ENCODE peak calls at places on chromosome 2, in five cellular contexts. P is sigmoid colon, H is H1, Q is upper lobe of left lung, W is transverse colon. T is an unnamed sample. For H3K4me1, the result is how much of the 10 kb centered on the place peaks cover.

GRCh38 chr2:127146820-127147502 is 40.0 kb upstream of the BIN1 start:
- DNase-seq in P (no peak), H (no peak), Q (no peak), W (no peak), T (no peak)

GRCh38 chr2:222298311-222299150 is at the start of gene PAX3:
- DNase-seq in P (no peak), H (no peak), Q (peak), W (no peak), T (no peak)

GRCh38 chr2:157936464-157936863 is 60.3 kb upstream of the ACVR1 start:
- DNase-seq in P (no peak), H (no peak), Q (no peak), W (no peak), T (no peak)

GRCh38 chr2:120550893-120551446 is 184.7 kb upstream of the GLI2 start:
- DNase-seq in P (no peak), H (no peak), Q (no peak), W (no peak), T (no peak)

GRCh38 chr2:142868281-142868762 is 9.1 kb upstream of the KYNU start:
- DNase-seq in P (peak), H (no peak), Q (peak), W (peak), T (peak)

GRCh38 chr2:78541451-78542267 is 483.8 kb upstream of the REG3G start:
- DNase-seq in P (no peak), H (no peak), Q (peak), W (no peak), T (no peak)

GRCh38 chr2:151337643-151338042 is 19.7 kb upstream of the TNFAIP6 start:
- DNase-seq in P (no peak), H (no peak), Q (no peak), W (no peak), T (no peak)

GRCh38 chr2:23926289-23926749 is 604 bp downstream of the ATAD2B start:
- DNase-seq in P (peak), H (no peak), Q (peak), W (no peak), T (peak)

GRCh38 chr2:24893934-24894333 is 26.1 kb downstream of the ADCY3 start:
- DNase-seq in P (no peak), H (no peak), Q (no peak), W (no peak), T (no peak)

GRCh38 chr2:108270768-108271506 is 17.8 kb upstream of the SULT1C2 start:
- DNase-seq in P (no peak), H (no peak), Q (no peak), W (peak), T (no peak)

GRCh38 chr2:68425503-68425902 is 41.6 kb downstream of the FBXO48 start:
- DNase-seq in P (no peak), H (no peak), Q (no peak), W (no peak), T (no peak)

GRCh38 chr2:96715658-96716057 is 24.2 kb downstream of the LMAN2L start:
- DNase-seq in P (no peak), H (no peak), Q (no peak), W (no peak), T (no peak)

GRCh38 chr2:100610381-100610831 is 47.6 kb downstream of the PDCL3 start:
- DNase-seq in P (peak), H (peak), Q (peak), W (peak), T (peak)

GRCh38 chr2:85750509-85751299 is 3.1 kb upstream of the ATOH8 start:
- DNase-seq in P (peak), H (peak), Q (no peak), W (peak), T (peak)

GRCh38 chr2:217876253-217876570 is 126.6 kb downstream of the TNS1 start:
- DNase-seq in P (no peak), H (no peak), Q (no peak), W (no peak), T (no peak)

GRCh38 chr2:217880891-217881290 is 121.9 kb downstream of the TNS1 start:
- DNase-seq in P (no peak), H (no peak), Q (no peak), W (no peak), T (no peak)

GRCh38 chr2:217877866-217878265 is 124.9 kb downstream of the TNS1 start:
- DNase-seq in P (no peak), H (no peak), Q (no peak), W (no peak), T (no peak)

GRCh38 chr2:217880490-217880889 is 122.3 kb downstream of the TNS1 start:
- DNase-seq in P (no peak), H (no peak), Q (no peak), W (no peak), T (no peak)

DNA sequence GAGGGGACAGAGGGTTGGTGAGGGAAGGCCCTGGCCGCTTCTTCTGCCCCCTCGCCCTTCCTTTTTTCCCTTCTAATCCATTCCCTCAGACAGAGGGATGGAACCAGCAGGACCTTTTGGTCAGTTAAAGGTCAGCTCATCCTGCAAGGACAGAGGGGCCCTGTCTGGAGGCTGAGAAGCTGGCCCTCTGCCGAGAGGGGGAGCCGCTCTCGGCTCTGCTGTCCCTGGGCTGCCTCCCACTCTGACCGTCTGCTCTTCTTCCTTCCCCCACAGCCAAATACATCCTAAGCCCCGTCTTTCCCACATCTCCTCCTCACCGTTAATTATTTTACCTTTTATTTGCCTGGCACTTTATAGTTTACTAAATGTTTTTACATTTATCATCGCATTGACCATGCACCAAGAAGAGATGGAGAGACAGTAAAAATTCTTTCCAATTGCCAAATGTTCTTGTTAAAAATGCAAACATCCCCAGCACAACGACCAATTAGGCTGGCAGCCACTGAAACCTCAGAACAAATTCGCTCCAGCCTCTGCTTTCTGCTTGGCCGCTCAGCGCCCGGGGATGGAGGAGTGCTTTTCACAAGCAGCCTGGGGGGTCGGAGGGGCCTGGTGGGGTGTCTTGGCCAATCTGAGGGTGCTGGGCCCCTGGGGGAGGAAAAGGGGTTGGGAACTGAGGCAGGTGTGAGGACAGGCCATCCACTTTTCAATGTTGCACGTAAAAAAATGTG is 123.8 kb downstream of the TNS1 start:
- DNase-seq in P (no peak), H (no peak), Q (no peak), W (no peak), T (no peak)
- H3K4me1 ChIP-seq in P (half or more), H (under half), Q (under half), W (under half), T (under half)

GRCh38 chr2:241888641-241889040 is 19.1 kb downstream of the RTP5 start:
- DNase-seq in P (no peak), H (no peak), Q (no peak), W (no peak), T (no peak)
- H3K27ac ChIP-seq in P (no peak), H (no peak), Q (no peak), W (no peak), T (no peak)

GRCh38 chr2:231227309-231228162 is 29.1 kb downstream of the ARMC9 start:
- DNase-seq in P (peak), H (peak), Q (peak), W (peak), T (no peak)
- TF ChIP-seq POLR2AphosphoS5 in P (peak), H (no peak), Q (no peak), W (peak), T (no peak)

DNA sequence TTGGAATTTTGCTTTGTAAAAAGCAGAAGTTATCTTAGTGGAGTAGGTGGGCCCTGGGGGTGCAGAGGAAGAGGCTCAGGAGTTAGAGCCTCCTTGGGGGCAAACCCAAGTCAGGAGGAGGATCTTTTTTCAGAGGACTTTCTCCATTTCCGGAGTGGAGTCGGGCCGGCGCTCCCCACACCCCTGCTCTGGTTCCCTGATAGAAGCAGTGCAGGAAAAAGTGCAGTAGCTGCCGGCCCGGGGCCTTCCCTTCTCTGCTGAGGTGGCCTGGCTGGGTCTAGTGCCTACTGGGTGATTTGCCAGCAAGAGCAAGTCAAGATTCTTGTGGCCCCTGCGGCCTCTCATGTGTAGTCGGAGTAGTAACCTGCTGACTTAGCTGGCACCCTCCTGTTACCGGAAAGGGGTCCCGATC is 124.2 kb upstream of the HS6ST1 start:
- DNase-seq in P (peak), H (no peak), Q (no peak), W (no peak), T (no peak)
- H3K4me1 ChIP-seq in P (under half), H (under half), Q (under half), W (under half), T (under half)

GRCh38 chr2:191318729-191319078 is 73.5 kb downstream of the MYO1B start:
- DNase-seq in P (no peak), H (no peak), Q (no peak), W (peak), T (no peak)
- H3K27ac ChIP-seq in P (peak), H (no peak), Q (peak), W (peak), T (peak)

DNA sequence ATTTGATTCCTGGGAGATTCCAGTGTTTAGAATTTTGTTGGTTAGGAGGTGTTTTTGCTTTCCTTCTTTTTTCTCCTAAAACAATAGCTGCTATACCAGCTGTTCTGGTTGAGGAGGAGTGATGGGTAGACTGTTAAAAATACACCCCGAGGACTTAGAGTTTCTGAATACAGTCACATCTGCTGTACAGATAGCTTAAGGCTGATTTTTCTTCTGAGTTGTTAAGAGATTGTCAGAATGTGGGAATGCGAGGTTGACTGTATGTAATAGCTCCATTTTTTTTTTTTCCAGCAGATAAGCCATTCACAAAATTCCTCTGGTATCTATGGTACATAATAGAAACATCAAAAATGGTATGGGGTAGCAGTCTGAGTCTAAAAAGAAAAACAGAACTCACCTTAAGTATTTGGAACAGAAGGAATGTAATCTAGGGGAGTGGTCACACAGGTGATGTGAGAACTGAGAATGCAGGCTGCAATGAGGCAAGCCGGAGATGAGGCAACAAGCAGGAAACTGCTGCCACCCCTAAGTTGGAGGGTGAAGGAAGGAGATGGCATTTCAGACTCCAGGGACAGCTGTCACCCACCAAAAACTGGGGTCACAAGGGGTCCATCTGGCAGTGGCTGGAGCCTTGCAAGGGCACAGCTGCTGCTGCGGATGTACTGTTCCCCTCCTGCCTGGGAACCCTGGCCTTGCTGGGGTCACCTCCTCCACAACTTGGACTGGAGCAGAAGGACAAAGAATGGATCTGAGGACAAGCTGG is 2.4 kb downstream of the DGKD start:
- DNase-seq in P (no peak), H (no peak), Q (no peak), W (peak), T (no peak)
- TF ChIP-seq POLR2AphosphoS5 in P (no peak), H (no peak), Q (no peak), W (no peak), T (no peak)

GRCh38 chr2:62660582-62661262 is 44.8 kb upstream of the EHBP1 start:
- DNase-seq in P (no peak), H (no peak), Q (no peak), W (no peak), T (no peak)
- H3K4me1 ChIP-seq in P (half or more), H (under half), Q (under half), W (under half), T (under half)

DNA sequence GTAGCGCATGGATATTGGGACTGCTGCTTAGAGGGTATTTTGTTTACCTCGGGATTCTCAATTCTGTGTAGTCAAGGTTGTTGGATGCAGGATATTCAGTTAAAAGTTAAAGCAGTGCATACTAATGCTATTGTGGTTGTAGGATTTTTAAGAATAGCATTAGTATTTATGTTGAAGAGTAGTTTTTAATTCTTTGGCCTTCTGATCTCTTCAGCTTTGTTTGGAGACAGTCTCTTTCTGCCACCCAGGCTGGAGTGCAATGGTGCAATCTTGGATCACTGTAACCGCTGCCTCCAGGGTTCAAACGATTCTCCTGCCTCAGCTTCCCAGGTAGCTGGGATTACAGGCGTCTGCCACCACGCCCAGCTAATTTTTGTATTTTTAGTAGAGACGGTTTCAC is 1.5 kb downstream of the RHBDD1 start:
- DNase-seq in P (no peak), H (no peak), Q (no peak), W (no peak), T (no peak)
- H3K27ac ChIP-seq in P (peak), H (no peak), Q (peak), W (peak), T (peak)

T was measured in breast epithelium.